ENCODE peak calls at places on chromosomes 5 and 9, in eight cellular contexts. One of them, this sample, is unnamed.

GRCh38 chr9:85978496-85978895 is 37.5 kb downstream of the NAA35 start:
- DNase-seq in SK-N-SH: no peak
- DNase-seq in suprapubic skin: no peak
- DNase-seq in breast epithelium: no peak
- DNase-seq in Panc1: no peak
- DNase-seq in HCT116: no peak
- DNase-seq in spleen: no peak
- DNase-seq in HepG2: no peak
- DNase-seq in this sample: no peak

GRCh38 chr5:58922392-58923171 is 339.7 kb downstream of the RAB3C start:
- DNase-seq in HepG2: no peak
- DNase-seq in HCT116: no peak
- DNase-seq in SK-N-SH: no peak
- DNase-seq in suprapubic skin: peak
- DNase-seq in breast epithelium: peak
- DNase-seq in Panc1: no peak
- DNase-seq in spleen: peak
- DNase-seq in this sample: peak

GRCh38 chr5:10387690-10388089 is 34.2 kb downstream of the MARCHF6 start:
- DNase-seq in HCT116: no peak
- DNase-seq in spleen: no peak
- DNase-seq in breast epithelium: no peak
- DNase-seq in Panc1: no peak
- DNase-seq in suprapubic skin: no peak
- DNase-seq in HepG2: no peak
- DNase-seq in SK-N-SH: no peak
- DNase-seq in this sample: no peak

GRCh38 chr5:88979244-88979643 is 96.3 kb upstream of the MEF2C start:
- DNase-seq in HepG2: no peak
- DNase-seq in suprapubic skin: no peak
- DNase-seq in spleen: no peak
- DNase-seq in SK-N-SH: no peak
- DNase-seq in HCT116: no peak
- DNase-seq in Panc1: no peak
- DNase-seq in breast epithelium: no peak
- DNase-seq in this sample: no peak

GRCh38 chr5:60178101-60178500 is 284.6 kb upstream of the PDE4D start:
- DNase-seq in breast epithelium: no peak
- DNase-seq in HepG2: no peak
- DNase-seq in spleen: no peak
- DNase-seq in Panc1: no peak
- DNase-seq in HCT116: no peak
- DNase-seq in suprapubic skin: no peak
- DNase-seq in SK-N-SH: no peak
- DNase-seq in this sample: no peak

GRCh38 chr5:139058121-139058520 is 140.0 kb downstream of the SIL1 start:
- DNase-seq in SK-N-SH: no peak
- DNase-seq in suprapubic skin: no peak
- DNase-seq in breast epithelium: no peak
- DNase-seq in spleen: no peak
- DNase-seq in Panc1: no peak
- DNase-seq in HepG2: no peak
- DNase-seq in HCT116: no peak
- DNase-seq in this sample: no peak

GRCh38 chr9:107348836-107349235 is 65.8 kb downstream of the RAD23B start:
- DNase-seq in suprapubic skin: no peak
- DNase-seq in breast epithelium: no peak
- DNase-seq in SK-N-SH: no peak
- DNase-seq in HCT116: no peak
- DNase-seq in HepG2: no peak
- DNase-seq in Panc1: no peak
- DNase-seq in spleen: no peak
- DNase-seq in this sample: no peak

GRCh38 chr5:127001621-127002296 is 28.6 kb downstream of the MARCHF3 start:
- DNase-seq in SK-N-SH: no peak
- DNase-seq in HCT116: no peak
- DNase-seq in spleen: no peak
- DNase-seq in suprapubic skin: no peak
- DNase-seq in Panc1: no peak
- DNase-seq in HepG2: no peak
- DNase-seq in breast epithelium: no peak
- DNase-seq in this sample: no peak

GRCh38 chr9:100443781-100444768 is 17.1 kb downstream of the MSANTD3 start:
- DNase-seq in spleen: no peak
- DNase-seq in Panc1: no peak
- DNase-seq in suprapubic skin: no peak
- DNase-seq in breast epithelium: no peak
- DNase-seq in HepG2: peak
- DNase-seq in HCT116: no peak
- DNase-seq in SK-N-SH: peak
- DNase-seq in this sample: no peak

DNA sequence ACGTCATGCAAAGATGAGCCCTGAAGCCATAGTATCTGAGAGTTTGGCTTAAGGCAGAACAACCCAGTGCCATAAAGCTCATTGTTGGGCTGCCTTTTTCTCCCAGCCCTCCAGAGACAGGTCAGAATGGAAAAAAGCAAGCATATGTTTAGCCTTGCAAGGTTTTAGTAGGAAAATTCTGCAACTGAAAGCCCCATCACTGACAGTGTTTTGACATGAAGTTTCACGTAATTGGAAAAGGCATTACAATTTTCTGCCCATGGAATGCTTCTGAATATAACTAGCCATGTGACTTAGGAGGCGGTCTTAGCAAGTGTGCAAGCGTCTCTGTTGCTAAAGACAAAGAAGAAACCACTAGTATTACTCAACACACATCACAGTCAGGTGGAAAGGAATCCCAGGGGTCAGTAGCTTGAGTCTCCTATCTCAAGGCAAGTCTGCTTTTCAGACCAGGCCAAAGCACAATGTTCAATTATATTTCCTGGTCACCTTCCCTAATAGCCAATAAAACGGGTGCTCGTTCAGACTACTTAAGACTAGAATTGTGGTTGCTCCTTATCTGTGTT is 117.6 kb downstream of the CARTPT start:
- DNase-seq in HepG2: no peak
- DNase-seq in suprapubic skin: no peak
- DNase-seq in SK-N-SH: no peak
- DNase-seq in HCT116: no peak
- DNase-seq in spleen: no peak
- DNase-seq in breast epithelium: no peak
- DNase-seq in Panc1: no peak
- DNase-seq in this sample: no peak
- TF ChIP-seq POLR2AphosphoS5 in HepG2: no peak
- TF ChIP-seq POLR2AphosphoS5 in suprapubic skin: no peak
- TF ChIP-seq POLR2AphosphoS5 in SK-N-SH: no peak
- TF ChIP-seq POLR2AphosphoS5 in HCT116: no peak
- TF ChIP-seq POLR2AphosphoS5 in spleen: no peak
- TF ChIP-seq POLR2AphosphoS5 in breast epithelium: no peak
- TF ChIP-seq POLR2AphosphoS5 in Panc1: no peak
- TF ChIP-seq POLR2AphosphoS5 in this sample: no peak

DNA sequence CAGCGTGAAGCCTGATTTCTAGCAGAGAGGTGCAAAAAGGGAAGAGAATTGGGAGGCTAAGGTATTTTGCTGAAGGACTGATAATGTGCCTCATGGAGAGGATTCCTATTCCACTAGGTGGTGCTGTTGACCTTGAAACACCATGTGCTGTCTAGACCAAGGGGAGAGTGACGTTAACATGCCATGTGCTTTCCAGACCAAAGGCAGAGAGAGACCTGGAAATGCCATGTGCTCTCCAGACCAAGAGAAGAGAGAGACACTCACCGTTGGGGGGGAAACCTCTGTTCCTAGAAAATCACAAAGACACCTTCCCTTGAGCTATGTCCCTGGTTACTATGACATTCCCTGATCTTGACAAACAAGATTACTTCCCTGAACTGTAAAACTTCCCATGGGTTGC is 286.0 kb upstream of the TUSC1 start:
- DNase-seq in breast epithelium: no peak
- DNase-seq in spleen: no peak
- DNase-seq in HCT116: peak
- DNase-seq in SK-N-SH: peak
- DNase-seq in Panc1: peak
- DNase-seq in HepG2: peak
- DNase-seq in suprapubic skin: no peak
- DNase-seq in this sample: peak
- TF ChIP-seq CTCF in breast epithelium: no peak
- TF ChIP-seq CTCF in spleen: no peak
- TF ChIP-seq CTCF in HCT116: peak
- TF ChIP-seq CTCF in SK-N-SH: peak
- TF ChIP-seq CTCF in Panc1: peak
- TF ChIP-seq CTCF in HepG2: peak
- TF ChIP-seq CTCF in suprapubic skin: peak
- TF ChIP-seq CTCF in this sample: no peak

DNA sequence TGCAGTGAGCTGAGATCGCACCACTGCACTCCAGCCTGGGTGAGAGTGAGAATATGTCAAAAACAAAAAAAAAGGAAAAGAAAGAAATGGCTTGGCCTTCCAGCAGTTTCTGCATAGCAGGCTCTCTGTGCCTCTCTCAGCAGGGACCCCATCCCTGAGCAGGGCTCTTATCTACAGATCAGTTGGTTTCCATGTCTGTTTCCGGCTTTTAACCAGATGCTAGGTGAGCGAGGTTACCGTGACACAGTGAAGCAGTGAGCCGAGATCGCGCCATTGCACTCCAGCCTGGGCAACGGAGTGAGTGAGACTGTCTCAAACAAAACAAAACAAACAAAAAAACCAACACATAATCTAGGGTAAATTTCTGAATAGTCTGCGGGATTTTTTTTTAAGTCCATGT is 51.4 kb downstream of the COL5A1 start:
- DNase-seq in suprapubic skin: no peak
- DNase-seq in HCT116: no peak
- DNase-seq in HepG2: no peak
- DNase-seq in breast epithelium: no peak
- DNase-seq in spleen: no peak
- DNase-seq in Panc1: no peak
- DNase-seq in SK-N-SH: peak
- DNase-seq in this sample: no peak
- TF ChIP-seq POLR2AphosphoS5 in suprapubic skin: no peak
- TF ChIP-seq POLR2AphosphoS5 in HCT116: no peak
- TF ChIP-seq POLR2AphosphoS5 in HepG2: no peak
- TF ChIP-seq POLR2AphosphoS5 in breast epithelium: no peak
- TF ChIP-seq POLR2AphosphoS5 in spleen: no peak
- TF ChIP-seq POLR2AphosphoS5 in Panc1: no peak
- TF ChIP-seq POLR2AphosphoS5 in SK-N-SH: no peak
- TF ChIP-seq POLR2AphosphoS5 in this sample: no peak

GRCh38 chr9:101567725-101567993 is 27.1 kb downstream of the PPP3R2 start:
- DNase-seq in suprapubic skin: no peak
- DNase-seq in breast epithelium: no peak
- DNase-seq in SK-N-SH: no peak
- DNase-seq in spleen: no peak
- DNase-seq in HCT116: no peak
- DNase-seq in Panc1: no peak
- DNase-seq in HepG2: no peak
- DNase-seq in this sample: no peak
- TF ChIP-seq CTCF in suprapubic skin: no peak
- TF ChIP-seq CTCF in breast epithelium: no peak
- TF ChIP-seq CTCF in SK-N-SH: no peak
- TF ChIP-seq CTCF in spleen: no peak
- TF ChIP-seq CTCF in HCT116: no peak
- TF ChIP-seq CTCF in Panc1: no peak
- TF ChIP-seq CTCF in HepG2: no peak
- TF ChIP-seq CTCF in this sample: no peak

GRCh38 chr5:125311743-125312142 is 565.3 kb upstream of the ZNF608 start:
- DNase-seq in HepG2: no peak
- DNase-seq in HCT116: no peak
- DNase-seq in suprapubic skin: no peak
- DNase-seq in Panc1: peak
- DNase-seq in SK-N-SH: no peak
- DNase-seq in spleen: no peak
- DNase-seq in breast epithelium: no peak
- DNase-seq in this sample: no peak
- TF ChIP-seq POLR2AphosphoS5 in HepG2: no peak
- TF ChIP-seq POLR2AphosphoS5 in HCT116: no peak
- TF ChIP-seq POLR2AphosphoS5 in suprapubic skin: no peak
- TF ChIP-seq POLR2AphosphoS5 in Panc1: no peak
- TF ChIP-seq POLR2AphosphoS5 in SK-N-SH: peak
- TF ChIP-seq POLR2AphosphoS5 in spleen: no peak
- TF ChIP-seq POLR2AphosphoS5 in breast epithelium: no peak
- TF ChIP-seq POLR2AphosphoS5 in this sample: no peak

This sample was measured in upper lobe of left lung.